ENCODE peak calls at places on chromosomes 13 and 19, in nine cellular contexts. Q, F, L, O, J, A, I, S and X are unnamed samples.

GRCh38 chr19:18231775-18232174 is 5.5 kb upstream of the PDE4C start:
- DNase-seq in Q (no peak), F (no peak), L (peak; percentile 83), O (no peak), J (no peak), A (no peak), I (no peak), S (no peak), X (no peak)

GRCh38 chr13:98622926-98623325 is 46.0 kb upstream of the STK24 start:
- DNase-seq in Q (no peak), F (no peak), L (peak; percentile 75), O (no peak), J (no peak), A (no peak), I (no peak), S (no peak), X (no peak)

GRCh38 chr13:74102691-74103090 is 31.5 kb downstream of the KLF12 start:
- DNase-seq in Q (no peak), F (no peak), L (no peak), O (no peak), J (no peak), A (no peak), I (no peak), S (no peak), X (no peak)

GRCh38 chr19:16315825-16316505 is 8.7 kb upstream of the KLF2 start:
- DNase-seq in Q (no peak), F (no peak), L (peak; percentile 88), O (no peak), J (peak; percentile 70), A (no peak), I (peak; percentile 45), S (peak; percentile 84), X (peak; percentile 79)

GRCh38 chr13:27607125-27607524 is 13.2 kb downstream of the LNX2 start:
- DNase-seq in Q (no peak), F (no peak), L (peak; percentile 35), O (peak; percentile 85), J (no peak), A (no peak), I (peak; percentile 23), S (no peak), X (no peak)

GRCh38 chr13:80116107-80116506 is 224.8 kb downstream of the SPRY2 start:
- DNase-seq in Q (no peak), F (no peak), L (no peak), O (peak; percentile 10), J (no peak), A (no peak), I (no peak), S (no peak), X (no peak)

GRCh38 chr19:46390866-46391265 is 22.5 kb downstream of the CCDC8 start:
- DNase-seq in Q (no peak), F (no peak), L (no peak), O (no peak), J (no peak), A (no peak), I (no peak), S (no peak), X (no peak)

GRCh38 chr13:93146584-93147292 is 79.9 kb upstream of the GPC6 start:
- DNase-seq in Q (no peak), F (no peak), L (peak; percentile 62), O (no peak), J (no peak), A (no peak), I (no peak), S (no peak), X (no peak)

GRCh38 chr19:8221161-8221560 is 12.0 kb downstream of the CERS4 start:
- DNase-seq in Q (no peak), F (peak; percentile 60), L (no peak), O (no peak), J (no peak), A (peak; percentile 89), I (no peak), S (peak; percentile 89), X (no peak)

DNA sequence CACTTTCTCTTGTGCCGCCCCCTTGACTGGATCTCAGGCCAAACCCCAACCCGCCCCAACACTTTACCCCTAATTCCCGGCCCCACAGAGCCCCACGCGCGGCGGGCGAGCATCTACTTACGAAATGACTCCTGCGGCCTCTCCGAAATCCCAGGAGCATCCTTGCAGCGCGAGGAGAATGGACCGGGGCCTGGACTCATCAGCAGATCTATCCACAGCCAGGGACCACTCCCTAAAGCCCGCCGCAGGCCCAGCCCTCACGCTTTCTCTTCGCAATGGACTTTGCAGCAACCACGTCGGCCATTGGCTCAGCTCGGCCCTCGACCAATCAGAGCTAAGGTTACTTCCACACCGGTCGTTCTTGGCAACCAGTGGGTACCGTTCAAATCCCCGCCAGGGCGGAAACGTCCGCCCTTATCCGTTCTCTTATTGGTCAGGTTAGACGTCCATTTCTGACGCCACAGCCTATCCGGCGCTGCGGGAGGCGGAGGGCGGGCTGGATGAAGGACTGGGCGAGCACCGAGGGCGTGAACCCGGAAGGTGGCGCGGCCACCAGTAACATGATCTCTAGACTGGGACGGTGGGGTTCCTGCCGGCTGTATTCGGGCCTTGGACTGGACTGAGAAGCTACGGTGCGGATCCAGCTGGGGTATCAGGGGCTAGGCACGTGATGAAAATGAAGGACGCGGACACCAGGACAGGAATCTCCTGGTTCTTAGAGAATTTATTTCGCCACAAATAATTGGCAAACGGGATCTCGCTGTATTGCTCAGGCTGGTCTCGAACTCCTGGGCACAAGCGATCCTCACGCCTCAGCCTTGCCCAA is at the start of the genes CEP89 and FAAP24:
- DNase-seq in Q (peak; percentile 100), F (peak; percentile 99), L (peak; percentile 97), O (peak; percentile 100), J (peak; percentile 97), A (peak; percentile 99), I (peak; percentile 99), S (peak; percentile 99), X (peak; percentile 98)
- TF ChIP-seq POLR2A in Q (peak; percentile 88), F (no peak), L (peak; percentile 54), O (peak; percentile 84), J (peak; percentile 30), A (peak; percentile 28), I (peak; percentile 63), S (no peak), X (peak; percentile 22)

GRCh38 chr19:13583753-13584152 is 77.5 kb upstream of the CACNA1A start:
- DNase-seq in Q (no peak), F (no peak), L (no peak), O (no peak), J (no peak), A (no peak), I (no peak), S (no peak), X (no peak)

GRCh38 chr19:13583114-13583513 is 76.8 kb upstream of the CACNA1A start:
- DNase-seq in Q (no peak), F (no peak), L (no peak), O (no peak), J (no peak), A (no peak), I (no peak), S (no peak), X (no peak)

GRCh38 chr19:13576726-13577125 is 70.4 kb upstream of the CACNA1A start:
- DNase-seq in Q (no peak), F (no peak), L (no peak), O (no peak), J (no peak), A (no peak), I (no peak), S (no peak), X (no peak)

GRCh38 chr19:13574933-13575332 is 68.7 kb upstream of the CACNA1A start:
- DNase-seq in Q (peak; percentile 12), F (no peak), L (no peak), O (no peak), J (no peak), A (no peak), I (no peak), S (no peak), X (no peak)

GRCh38 chr19:13579388-13580060 is 73.2 kb upstream of the CACNA1A start:
- DNase-seq in Q (no peak), F (no peak), L (no peak), O (no peak), J (no peak), A (no peak), I (no peak), S (no peak), X (no peak)
- TF ChIP-seq CTCF in Q (no peak), F (no peak), L (no peak), O (no peak), J (no peak), A (no peak), I (no peak), S (no peak), X (no peak)

DNA sequence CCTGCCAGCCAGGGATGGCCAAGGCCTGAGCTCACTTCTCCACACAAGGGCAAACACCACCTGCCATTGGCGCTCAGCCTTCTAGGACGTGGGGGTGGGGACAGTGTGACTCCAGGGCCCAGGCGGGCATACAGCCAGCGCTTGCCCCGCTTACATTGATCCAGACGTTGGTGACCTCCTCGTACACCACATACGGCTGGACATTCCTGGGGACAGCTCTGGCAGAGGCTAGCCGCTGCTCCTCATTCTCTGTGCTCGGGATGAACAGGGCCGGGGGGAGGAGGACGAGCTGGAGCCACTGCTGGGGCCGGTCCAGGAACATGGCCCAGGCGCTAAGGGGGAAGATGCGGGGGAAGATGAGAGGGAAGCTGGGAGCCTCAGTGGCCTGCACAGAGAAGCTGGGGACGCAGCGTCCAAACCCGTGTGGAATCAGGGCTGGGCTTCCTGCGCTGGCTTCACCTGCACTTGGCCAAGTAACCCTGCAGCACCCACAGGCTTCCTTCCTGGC is 25.1 kb upstream of the MYDGF start:
- DNase-seq in Q (no peak), F (no peak), L (no peak), O (no peak), J (peak; percentile 45), A (no peak), I (no peak), S (no peak), X (no peak)
- H3K4me3 ChIP-seq in Q (no peak overlapping the region), F (no peak overlapping the region), L (no peak overlapping the region), O (no peak overlapping the region), J (no peak overlapping the region), A (no peak overlapping the region), I (no peak overlapping the region), S (no peak overlapping the region), X (no peak overlapping the region)

GRCh38 chr19:48991823-48992570 is 1.1 kb downstream of the GYS1 start:
- DNase-seq in Q (peak; percentile 75), F (peak; percentile 65), L (peak; percentile 62), O (peak; percentile 70), J (peak; percentile 75), A (peak; percentile 74), I (peak; percentile 70), S (peak; percentile 87), X (peak; percentile 52)

GRCh38 chr19:48991011-48991609 is 2.0 kb downstream of the GYS1 start:
- DNase-seq in Q (no peak), F (no peak), L (no peak), O (no peak), J (no peak), A (no peak), I (no peak), S (no peak), X (no peak)

GRCh38 chr19:48993175-48994034 is at the start of the genes GYS1 and RUVBL2:
- DNase-seq in Q (peak; percentile 100), F (peak; percentile 100), L (peak; percentile 99), O (peak; percentile 100), J (peak; percentile 100), A (peak; percentile 99), I (peak; percentile 99), S (peak; percentile 99), X (peak; percentile 99)

GRCh38 chr19:48992571-48993174 is 436 bp downstream of the GYS1 start:
- DNase-seq in Q (no peak), F (no peak), L (no peak), O (no peak), J (no peak), A (no peak), I (no peak), S (peak; percentile 25), X (no peak)

DNA sequence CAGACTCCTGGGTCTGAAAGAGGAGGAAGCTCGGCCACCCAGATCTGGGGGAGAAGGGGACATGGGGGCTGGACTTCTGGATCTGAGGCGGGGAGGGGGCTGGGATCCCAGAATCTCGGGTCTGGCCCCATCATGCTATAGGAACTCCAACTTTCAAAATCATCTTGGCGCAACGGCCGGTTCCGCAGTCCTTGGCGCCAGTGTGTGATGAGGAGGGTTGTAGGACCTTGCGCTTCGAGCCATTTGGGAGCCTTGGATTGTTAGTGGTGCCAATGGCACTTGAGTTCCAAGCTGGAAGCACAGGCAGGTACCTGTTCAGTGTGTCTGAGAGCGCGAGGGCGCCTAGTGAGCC is 324 bp downstream of the RUVBL2 start:
- DNase-seq in Q (no peak), F (no peak), L (no peak), O (no peak), J (no peak), A (no peak), I (no peak), S (no peak), X (no peak)
- TF ChIP-seq POLR2A in Q (no peak), F (no peak), L (no peak), O (no peak), J (no peak), A (no peak), I (no peak), S (no peak), X (no peak)